ENCODE peak calls at places on chromosomes 5 and 9, in four cellular contexts. V is H1, A is GM12878, Q is HepG2. P is an unnamed sample.

GRCh38 chr9:87564111-87564510 is 66.4 kb downstream of the DAPK1 start:
- DNase-seq in V (no peak), A (no peak), Q (peak), P (no peak)

GRCh38 chr9:129669141-129669718 is 3.8 kb downstream of the PRRX2 start:
- DNase-seq in V (no peak), A (no peak), Q (no peak), P (no peak)

GRCh38 chr5:13994606-13995336 is 50.3 kb upstream of the DNAH5 start:
- DNase-seq in V (no peak), A (no peak), Q (no peak), P (no peak)

GRCh38 chr5:55570026-55570425 is 35.3 kb upstream of the PLPP1 start:
- DNase-seq in V (no peak), A (no peak), Q (no peak), P (no peak)

GRCh38 chr5:171893290-171893890 is 107.8 kb downstream of the SMIM23 start:
- DNase-seq in V (no peak), A (no peak), Q (no peak), P (no peak)

GRCh38 chr9:3804148-3804547 is 278.3 kb upstream of the RFX3 start:
- DNase-seq in V (no peak), A (no peak), Q (no peak), P (no peak)

GRCh38 chr5:148961261-148962199 is 101.3 kb downstream of the SH3TC2 start:
- DNase-seq in V (no peak), A (no peak), Q (no peak), P (no peak)

GRCh38 chr5:138844812-138845513 is 30.2 kb downstream of the LRRTM2 start:
- DNase-seq in V (no peak), A (no peak), Q (no peak), P (no peak)

GRCh38 chr5:162939962-162940361 is 497.4 kb upstream of the CCNG1 start:
- DNase-seq in V (no peak), A (no peak), Q (no peak), P (no peak)

GRCh38 chr5:53403758-53404157 is 76.7 kb upstream of the FST start:
- DNase-seq in V (no peak), A (no peak), Q (no peak), P (no peak)

GRCh38 chr9:85971731-85972130 is 30.8 kb downstream of the NAA35 start:
- DNase-seq in V (no peak), A (no peak), Q (no peak), P (no peak)

GRCh38 chr9:136353088-136353487 is 10.5 kb downstream of the DNLZ start:
- DNase-seq in V (no peak), A (no peak), Q (no peak), P (no peak)

GRCh38 chr5:56211298-56211865 is 21.7 kb downstream of the ANKRD55 start:
- DNase-seq in V (no peak), A (no peak), Q (peak), P (no peak)

GRCh38 chr5:73250645-73251044 is 77.7 kb downstream of the TMEM174 start:
- DNase-seq in V (no peak), A (no peak), Q (no peak), P (no peak)

GRCh38 chr5:73256462-73257260 is 83.7 kb downstream of the TMEM174 start:
- DNase-seq in V (peak), A (no peak), Q (no peak), P (no peak)

GRCh38 chr5:73254634-73255033 is 81.6 kb downstream of the TMEM174 start:
- DNase-seq in V (peak), A (no peak), Q (no peak), P (no peak)

GRCh38 chr5:73253047-73253660 is 80.2 kb downstream of the TMEM174 start:
- DNase-seq in V (peak), A (no peak), Q (no peak), P (no peak)

GRCh38 chr5:73256012-73256411 is 83.0 kb downstream of the TMEM174 start:
- DNase-seq in V (peak), A (no peak), Q (no peak), P (no peak)
- TF ChIP-seq YY1 in V (no peak), A (no peak), Q (no peak), P (no peak)

GRCh38 chr5:142478116-142478515 is 153.3 kb upstream of the SPRY4 start:
- DNase-seq in V (no peak), A (no peak), Q (no peak), P (no peak)

GRCh38 chr5:142473038-142473437 is 148.2 kb upstream of the SPRY4 start:
- DNase-seq in V (no peak), A (no peak), Q (no peak), P (no peak)

GRCh38 chr5:142474426-142474825 is 149.6 kb upstream of the SPRY4 start:
- DNase-seq in V (no peak), A (no peak), Q (no peak), P (no peak)

GRCh38 chr5:142475102-142475501 is 150.3 kb upstream of the SPRY4 start:
- DNase-seq in V (peak), A (no peak), Q (no peak), P (peak)

DNA sequence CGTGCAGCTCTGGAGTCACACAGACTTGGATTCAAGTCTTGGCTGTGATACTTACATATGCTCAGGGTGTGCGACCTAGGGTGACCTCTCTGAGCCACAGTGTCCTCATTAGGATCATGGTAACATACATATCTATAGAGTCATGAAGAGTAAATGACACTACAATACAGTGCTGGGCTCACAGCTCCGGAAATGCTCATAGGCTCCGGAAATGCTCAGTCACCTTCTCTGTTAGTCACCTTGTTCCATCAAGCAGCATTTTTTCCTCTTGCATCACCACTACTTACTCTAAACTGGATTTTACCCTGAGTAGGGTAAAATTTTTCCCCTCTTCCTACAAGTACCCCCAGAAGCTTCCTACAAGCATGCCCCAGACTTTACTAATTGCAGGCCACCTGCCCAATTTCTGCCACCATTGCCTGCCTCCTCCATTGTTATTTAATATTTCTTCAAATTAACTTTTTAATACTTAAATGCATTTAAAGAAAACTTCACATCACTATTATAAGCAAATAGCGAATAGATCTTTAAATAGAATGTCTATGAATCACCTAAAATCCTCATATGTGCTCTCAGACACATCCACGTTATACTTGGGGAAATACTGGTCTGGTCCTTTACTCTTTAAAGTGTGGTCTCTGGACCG is 147.6 kb upstream of the SPRY4 start:
- DNase-seq in V (no peak), A (no peak), Q (peak), P (no peak)
- TF ChIP-seq SUZ12 in V (no peak), A (no peak), Q (no peak), P (no peak)

GRCh38 chr5:181236471-181236870 is 7.2 kb downstream of the RACK1 start:
- DNase-seq in V (no peak), A (no peak), Q (no peak), P (no peak)
- TF ChIP-seq YY1 in V (no peak), A (no peak), Q (no peak), P (no peak)

GRCh38 chr9:70574222-70574837 is 159.9 kb upstream of the KLF9 start:
- DNase-seq in V (no peak), A (no peak), Q (no peak), P (no peak)
- TF ChIP-seq SUZ12 in V (no peak), A (no peak), Q (no peak), P (no peak)